ENCODE peak calls at places on chromosomes 1 and 21, in ten cellular contexts. J is colonic mucosa, R is GM06990, F is AG10803, X is left lung, A is GM23338, Y is adrenal gland, H is prostate gland, B is pancreas, N is brain microvascular endothelial cell. M is an unnamed sample.

GRCh38 chr1:117563492-117563875 is 42.4 kb upstream of the TENT5C start:
- DNase-seq in B (no peak), N (no peak), F (no peak), X (no peak), H (no peak), A (no peak), J (peak), R (no peak), Y (no peak), M (no peak)

GRCh38 chr21:35297665-35298064 is 248.6 kb upstream of the RUNX1 start:
- DNase-seq in H (no peak), F (no peak), B (no peak), J (no peak), N (no peak), X (no peak), R (no peak), A (no peak), Y (no peak), M (no peak)

GRCh38 chr1:109356959-109357358 is 40.8 kb downstream of the SORT1 start:
- DNase-seq in A (no peak), H (no peak), F (no peak), B (no peak), N (no peak), R (no peak), J (no peak), X (no peak), Y (no peak), M (no peak)

GRCh38 chr1:189357317-189357716 is 1120.3 kb downstream of the BRINP3 start:
- DNase-seq in Y (no peak), X (no peak), A (no peak), B (no peak), R (no peak), F (no peak), J (no peak), N (no peak), H (no peak), M (no peak)

GRCh38 chr1:76023669-76024407 is 50.7 kb upstream of the ST6GALNAC3 start:
- DNase-seq in X (no peak), B (no peak), A (no peak), H (no peak), N (peak), J (no peak), R (no peak), F (no peak), Y (no peak), M (no peak)

GRCh38 chr1:92585831-92586230 is 99.1 kb upstream of the GFI1 start:
- DNase-seq in H (no peak), F (no peak), Y (no peak), R (no peak), B (no peak), A (no peak), N (no peak), X (no peak), J (no peak), M (no peak)

GRCh38 chr21:44697811-44698734 is 1.1 kb downstream of the KRTAP10-12 start:
- DNase-seq in Y (no peak), R (no peak), X (peak), J (peak), F (no peak), B (no peak), H (no peak), A (peak), N (no peak), M (no peak)

GRCh38 chr21:34180826-34181359 is 107.5 kb downstream of the MRPS6 start:
- DNase-seq in B (no peak), F (no peak), A (peak), X (no peak), J (no peak), H (no peak), N (no peak), Y (no peak), R (no peak), M (no peak)

GRCh38 chr21:44442266-44443125 is 12.8 kb upstream of the LRRC3 start:
- DNase-seq in B (no peak), Y (no peak), N (no peak), A (no peak), H (no peak), F (no peak), R (no peak), J (no peak), X (peak), M (no peak)

GRCh38 chr1:227234998-227235405 is 83.3 kb downstream of the CDC42BPA start:
- DNase-seq in Y (no peak), N (peak), H (peak), A (peak), R (no peak), B (no peak), X (no peak), F (peak), J (no peak), M (peak)

GRCh38 chr1:65213271-65213905 is 65.4 kb downstream of the AK4 start:
- DNase-seq in F (no peak), X (no peak), A (no peak), H (no peak), N (no peak), R (no peak), J (no peak), B (no peak), Y (no peak), M (no peak)

GRCh38 chr1:218439541-218440295 is 94.6 kb downstream of the TGFB2 start:
- DNase-seq in N (no peak), F (peak), R (no peak), J (no peak), H (peak), B (no peak), X (peak), A (peak), Y (no peak), M (no peak)

GRCh38 chr1:64476251-64476952 is 6.5 kb downstream of the CACHD1 start:
- DNase-seq in A (no peak), Y (no peak), N (peak), R (no peak), F (peak), H (no peak), J (no peak), X (no peak), B (no peak), M (no peak)

GRCh38 chr1:150256549-150257341 is 829 bp upstream of the CA14 start:
- DNase-seq in J (no peak), H (no peak), X (no peak), F (peak), A (peak), R (no peak), N (no peak), Y (no peak), B (no peak), M (no peak)

GRCh38 chr1:917076-917459 is 6.7 kb upstream of the SAMD11 start:
- DNase-seq in N (no peak), Y (no peak), B (peak), J (no peak), A (no peak), F (no peak), X (peak), R (no peak), H (no peak), M (no peak)

GRCh38 chr1:7032992-7033391 is 247.7 kb downstream of the CAMTA1 start:
- DNase-seq in Y (no peak), A (no peak), R (no peak), F (no peak), J (no peak), B (no peak), X (no peak), H (no peak), N (no peak), M (no peak)

GRCh38 chr1:26035959-26036755 is 9.8 kb downstream of the SLC30A2 start:
- DNase-seq in X (peak), A (peak), H (peak), R (peak), B (peak), F (peak), Y (peak), J (peak), N (peak), M (peak)

GRCh38 chr1:12501661-12502060 is 116.3 kb downstream of the DHRS3 start:
- DNase-seq in X (no peak), F (peak), H (no peak), Y (peak), J (no peak), R (no peak), A (no peak), B (no peak), N (peak), M (no peak)

GRCh38 chr1:228062085-228062791 is 20.3 kb upstream of the ARF1 start:
- DNase-seq in B (no peak), X (peak), F (no peak), N (no peak), H (no peak), J (no peak), Y (no peak), R (no peak), A (no peak), M (no peak)

GRCh38 chr1:47563206-47563605 is 125.4 kb downstream of the FOXD2 start:
- DNase-seq in X (no peak), B (no peak), F (peak), A (no peak), R (no peak), H (no peak), N (no peak), Y (no peak), J (no peak), M (no peak)

GRCh38 chr1:234554478-234555311 is 55.3 kb downstream of the IRF2BP2 start:
- DNase-seq in R (no peak), B (no peak), F (no peak), X (no peak), Y (peak), A (no peak), J (no peak), H (no peak), N (no peak), M (no peak)

GRCh38 chr1:61605607-61606321 is 119.2 kb downstream of the TM2D1 start:
- DNase-seq in J (no peak), R (no peak), H (no peak), F (peak), A (no peak), X (no peak), Y (no peak), N (peak), B (no peak), M (no peak)

GRCh38 chr1:211900411-211900810 is 69.8 kb upstream of the LPGAT1 start:
- DNase-seq in Y (no peak), J (peak), H (no peak), A (no peak), B (no peak), N (no peak), F (no peak), X (no peak), R (no peak), M (no peak)

GRCh38 chr1:212518188-212518951 is 85.7 kb downstream of the NENF start:
- DNase-seq in Y (peak), N (peak), H (no peak), R (no peak), X (peak), F (peak), J (peak), A (no peak), B (peak), M (no peak)

GRCh38 chr1:160541622-160542302 is 18.7 kb upstream of the SLAMF6 start:
- DNase-seq in B (no peak), N (no peak), R (no peak), A (no peak), Y (no peak), F (no peak), H (no peak), X (no peak), J (no peak), M (no peak)

GRCh38 chr1:71044833-71045232 is 2.8 kb downstream of the PTGER3 start:
- DNase-seq in B (no peak), H (no peak), J (no peak), R (no peak), N (no peak), X (no peak), A (no peak), F (no peak), Y (no peak), M (no peak)

GRCh38 chr1:107748529-107748928 is 216.5 kb downstream of the VAV3 start:
- DNase-seq in R (no peak), X (no peak), Y (no peak), H (no peak), N (no peak), F (peak), A (peak), B (no peak), J (no peak), M (no peak)

GRCh38 chr21:29144736-29145353 is 14.4 kb downstream of the MAP3K7CL start:
- DNase-seq in F (peak), A (no peak), N (no peak), R (no peak), Y (no peak), J (no peak), X (no peak), H (no peak), B (no peak), M (no peak)

GRCh38 chr21:31580866-31581276 is 78.6 kb upstream of the SOD1 start:
- DNase-seq in R (no peak), F (peak), J (peak), B (peak), X (no peak), H (peak), N (peak), A (peak), Y (peak), M (peak)

GRCh38 chr1:9787702-9788101 is 36.1 kb downstream of the CLSTN1 start:
- DNase-seq in X (no peak), R (peak), A (no peak), Y (no peak), N (no peak), H (no peak), B (no peak), J (no peak), F (no peak), M (no peak)

GRCh38 chr1:212007896-212008295 is 27.5 kb downstream of the INTS7 start:
- DNase-seq in X (no peak), F (peak), R (no peak), J (no peak), N (no peak), H (no peak), A (no peak), Y (no peak), B (no peak), M (no peak)

GRCh38 chr1:42756956-42757891 is 9.6 kb downstream of the P3H1 start:
- DNase-seq in F (peak), B (no peak), N (peak), H (no peak), Y (peak), R (no peak), X (no peak), A (peak), J (no peak), M (peak)

GRCh38 chr1:57422271-57423134 is 1.4 kb downstream of the DAB1 start:
- DNase-seq in X (peak), B (peak), Y (no peak), N (peak), A (peak), J (no peak), R (peak), F (peak), H (no peak), M (no peak)

GRCh38 chr1:230565141-230565540 is 77.1 kb upstream of the COG2 start:
- DNase-seq in X (no peak), F (no peak), R (no peak), N (no peak), Y (no peak), B (no peak), H (no peak), A (no peak), J (no peak), M (no peak)

GRCh38 chr21:41367598-41368360 is 6.0 kb downstream of the MX2 start:
- DNase-seq in H (no peak), X (no peak), Y (no peak), J (no peak), R (peak), B (peak), A (no peak), N (no peak), F (no peak), M (no peak)

GRCh38 chr1:14482784-14483183 is 115.7 kb upstream of the KAZN start:
- DNase-seq in N (no peak), J (no peak), Y (no peak), A (no peak), F (no peak), B (no peak), R (no peak), X (no peak), H (no peak), M (no peak)

GRCh38 chr21:42646076-42646825 is 7.2 kb upstream of the PDE9A start:
- DNase-seq in X (peak), A (no peak), Y (no peak), J (no peak), F (no peak), R (no peak), B (no peak), H (no peak), N (no peak), M (no peak)
- H3K4me3 ChIP-seq in X (no peak), A (no peak), Y (no peak), J (no peak), F (no peak), R (no peak), B (no peak), H (no peak), N (no peak), M (no peak)

GRCh38 chr1:237799762-237800474 is 90.8 kb downstream of the ZP4 start:
- DNase-seq in H (no peak), B (peak), J (peak), R (peak), A (peak), Y (peak), X (no peak), N (peak), F (no peak), M (no peak)
- TF ChIP-seq CTCF in H (no peak), B (peak), J (peak), R (peak), A (peak), Y (peak), X (no peak), N (peak), F (no peak), M (no peak)

GRCh38 chr1:220326578-220326977 is 54.3 kb upstream of the RAB3GAP2 start:
- DNase-seq in N (peak), X (no peak), B (no peak), R (no peak), A (peak), Y (no peak), F (no peak), J (no peak), H (no peak), M (peak)
- H3K4me3 ChIP-seq in N (no peak), X (no peak), B (no peak), R (no peak), A (no peak), Y (no peak), F (no peak), J (no peak), H (no peak), M (no peak)

GRCh38 chr1:31458287-31458896 is 45.4 kb downstream of the SERINC2 start:
- DNase-seq in F (no peak), Y (no peak), H (no peak), X (no peak), B (no peak), N (no peak), R (no peak), J (no peak), A (no peak), M (no peak)

GRCh38 chr1:31460027-31460426 is 47.0 kb downstream of the SERINC2 start:
- DNase-seq in R (no peak), X (no peak), J (no peak), Y (no peak), B (no peak), N (no peak), F (peak), A (peak), H (no peak), M (no peak)
- TF ChIP-seq CTCF in R (peak), X (no peak), J (peak), Y (peak), B (no peak), N (peak), F (peak), A (peak), H (peak), M (peak)

GRCh38 chr1:240619901-240620621 is 8.1 kb upstream of the GREM2 start:
- DNase-seq in N (no peak), H (no peak), X (no peak), F (no peak), J (no peak), Y (peak), A (no peak), R (no peak), B (no peak), M (no peak)
- H3K4me3 ChIP-seq in N (no peak), H (no peak), X (no peak), F (no peak), J (no peak), Y (no peak), A (no peak), R (no peak), B (no peak), M (no peak)

GRCh38 chr1:17276568-17276967 is 27.7 kb downstream of the PADI3 start:
- DNase-seq in J (no peak), F (peak), R (no peak), H (peak), Y (peak), N (no peak), B (no peak), A (no peak), X (peak), M (no peak)
- TF ChIP-seq CTCF in J (no peak), F (no peak), R (no peak), H (no peak), Y (no peak), N (no peak), B (no peak), A (peak), X (no peak), M (no peak)

GRCh38 chr1:15757575-15758401 is 807 bp upstream of the FBLIM1 start:
- DNase-seq in A (peak), R (no peak), B (peak), X (no peak), Y (no peak), N (no peak), F (peak), H (no peak), J (peak), M (no peak)
- H3K4me3 ChIP-seq in A (peak), R (no peak), B (peak), X (peak), Y (no peak), N (peak), F (peak), H (peak), J (peak), M (peak)

GRCh38 chr1:53591924-53592323 is 132.7 kb downstream of the DMRTB1 start:
- DNase-seq in R (no peak), F (no peak), B (no peak), H (no peak), N (no peak), X (no peak), A (no peak), Y (no peak), J (no peak), M (no peak)

GRCh38 chr1:53592985-53593757 is 134.0 kb downstream of the DMRTB1 start:
- DNase-seq in H (no peak), N (no peak), Y (no peak), J (no peak), A (no peak), R (no peak), X (no peak), B (no peak), F (no peak), M (no peak)

GRCh38 chr1:53593758-53594380 is 134.7 kb downstream of the DMRTB1 start:
- DNase-seq in F (no peak), N (no peak), J (no peak), Y (no peak), A (peak), X (no peak), H (no peak), B (no peak), R (no peak), M (no peak)

GRCh38 chr1:53590581-53591515 is 131.6 kb downstream of the DMRTB1 start:
- DNase-seq in Y (no peak), A (no peak), X (no peak), R (no peak), N (no peak), H (no peak), B (no peak), J (no peak), F (peak), M (no peak)

DNA sequence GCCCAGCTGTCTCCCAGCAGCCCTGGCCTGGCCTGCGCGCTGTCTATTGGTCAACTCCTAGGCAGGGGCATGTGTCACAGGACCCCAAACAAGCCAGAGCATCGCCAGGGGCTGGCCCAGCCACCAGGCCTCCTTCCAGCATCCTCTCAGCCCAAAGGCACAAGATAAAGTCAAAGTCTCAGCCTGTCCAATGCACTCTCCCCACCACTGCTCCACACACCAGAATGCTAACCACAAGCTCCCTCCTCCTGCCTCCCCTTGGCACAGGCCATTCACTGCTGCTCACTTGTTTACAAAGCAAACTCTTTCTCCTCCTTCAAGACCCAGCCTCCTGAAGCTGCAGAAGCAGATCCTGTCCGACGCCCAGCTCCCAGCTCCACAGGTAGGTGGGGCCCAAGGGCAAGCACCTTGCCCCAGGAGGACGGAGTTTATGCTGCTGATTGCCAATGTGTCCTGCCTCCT is 133.4 kb downstream of the DMRTB1 start:
- DNase-seq in B (no peak), H (peak), Y (no peak), F (peak), N (peak), J (peak), X (no peak), A (peak), R (no peak), M (no peak)
- TF ChIP-seq CTCF in B (no peak), H (no peak), Y (no peak), F (peak), N (peak), J (no peak), X (peak), A (peak), R (peak), M (no peak)